ENCODE peak calls at places on chromosomes 1 and 21, in seven cellular contexts. T, C, J, F, G, R and M are unnamed samples.

GRCh38 chr1:9576903-9577302 is 11.8 kb upstream of the TMEM201 start:
- DNase-seq in T (no peak), C (no peak), J (no peak), F (no peak), G (no peak), R (no peak), M (no peak)

GRCh38 chr1:204979891-204980649 is 62.9 kb upstream of the CNTN2 start:
- DNase-seq in T (no peak), C (no peak), J (no peak), F (no peak), G (no peak), R (no peak), M (no peak)

GRCh38 chr1:115258302-115258866 is 79.7 kb downstream of the NGF start:
- DNase-seq in T (no peak), C (no peak), J (peak; percentile 33), F (no peak), G (no peak), R (peak; percentile 60), M (no peak)

GRCh38 chr1:151314137-151314875 is 12.9 kb downstream of the PI4KB start:
- DNase-seq in T (peak; percentile 87), C (peak; percentile 93), J (peak; percentile 65), F (peak; percentile 97), G (peak; percentile 61), R (peak; percentile 98), M (peak; percentile 94)

GRCh38 chr1:154186852-154187501 is 4.9 kb downstream of the TPM3 start:
- DNase-seq in T (no peak), C (no peak), J (no peak), F (no peak), G (no peak), R (no peak), M (no peak)

GRCh38 chr1:241352401-241352800 is 4.6 kb downstream of the RGS7 start:
- DNase-seq in T (no peak), C (no peak), J (no peak), F (no peak), G (no peak), R (no peak), M (no peak)

GRCh38 chr1:157274698-157275534 is 136.7 kb upstream of the ETV3 start:
- DNase-seq in T (no peak), C (no peak), J (peak; percentile 8), F (no peak), G (no peak), R (peak; percentile 15), M (no peak)

GRCh38 chr1:9814619-9815018 is 9.1 kb downstream of the CLSTN1 start:
- DNase-seq in T (no peak), C (no peak), J (no peak), F (no peak), G (no peak), R (no peak), M (no peak)

GRCh38 chr1:232538224-232538942 is 91.5 kb downstream of the SIPA1L2 start:
- DNase-seq in T (no peak), C (no peak), J (no peak), F (no peak), G (no peak), R (peak; percentile 91), M (peak; percentile 49)

GRCh38 chr1:53280486-53280885 is 42.2 kb upstream of the MAGOH start:
- DNase-seq in T (no peak), C (no peak), J (no peak), F (no peak), G (no peak), R (no peak), M (no peak)

GRCh38 chr1:114181356-114181755 is 27.7 kb upstream of the SYT6 start:
- DNase-seq in T (no peak), C (no peak), J (no peak), F (no peak), G (no peak), R (no peak), M (no peak)

GRCh38 chr1:227903061-227903521 is 44.6 kb downstream of the WNT9A start:
- DNase-seq in T (peak; percentile 10), C (no peak), J (no peak), F (no peak), G (peak; percentile 43), R (no peak), M (no peak)

GRCh38 chr1:231216515-231216914 is 24.5 kb upstream of the GNPAT start:
- DNase-seq in T (no peak), C (no peak), J (no peak), F (no peak), G (no peak), R (peak; percentile 27), M (no peak)

GRCh38 chr1:207565546-207566468 is 69.8 kb downstream of the CR1 start:
- DNase-seq in T (no peak), C (no peak), J (no peak), F (peak; percentile 65), G (no peak), R (peak; percentile 16), M (peak; percentile 39)

GRCh38 chr1:85406887-85407593 is 57.9 kb downstream of the DDAH1 start:
- DNase-seq in T (peak; percentile 42), C (peak; percentile 37), J (peak; percentile 79), F (peak; percentile 76), G (no peak), R (peak; percentile 53), M (peak; percentile 73)

GRCh38 chr21:36846624-36847023 is 119.8 kb downstream of the HLCS start:
- DNase-seq in T (no peak), C (no peak), J (no peak), F (peak; percentile 18), G (no peak), R (no peak), M (no peak)